ENCODE peak calls at places on chromosomes 4 and X, in five cellular contexts. One of them, this sample, is unnamed.

GRCh38 chr4:31094474-31094873 is 374.3 kb downstream of the PCDH7 start:
- DNase-seq in lower lobe of right lung: no peak
- DNase-seq in astrocyte: no peak
- DNase-seq in tibial artery: no peak
- DNase-seq in stomach: no peak
- DNase-seq in this sample: no peak

GRCh38 chr4:121690001-121690400 is 6.8 kb downstream of the ANXA5 start:
- DNase-seq in lower lobe of right lung: no peak
- DNase-seq in astrocyte: peak; percentile 83
- DNase-seq in tibial artery: no peak
- DNase-seq in stomach: no peak
- DNase-seq in this sample: no peak

GRCh38 chrX:153817291-153817690 is 13.1 kb downstream of the PDZD4 start:
- DNase-seq in lower lobe of right lung: no peak
- DNase-seq in astrocyte: no peak
- DNase-seq in tibial artery: no peak
- DNase-seq in stomach: no peak
- DNase-seq in this sample: no peak

GRCh38 chr4:135244605-135245146 is 1043.1 kb upstream of the PABPC4L start:
- DNase-seq in lower lobe of right lung: no peak
- DNase-seq in astrocyte: peak; percentile 14
- DNase-seq in tibial artery: no peak
- DNase-seq in stomach: no peak
- DNase-seq in this sample: no peak

GRCh38 chr4:13970349-13970748 is 342.8 kb upstream of the BOD1L1 start:
- DNase-seq in lower lobe of right lung: no peak
- DNase-seq in astrocyte: peak; percentile 71
- DNase-seq in tibial artery: no peak
- DNase-seq in stomach: no peak
- DNase-seq in this sample: no peak

GRCh38 chr4:99047710-99048109 is 40.9 kb downstream of the ADH5 start:
- DNase-seq in lower lobe of right lung: no peak
- DNase-seq in astrocyte: no peak
- DNase-seq in tibial artery: no peak
- DNase-seq in stomach: no peak
- DNase-seq in this sample: no peak

GRCh38 chr4:152999376-153000067 is 63.4 kb downstream of the FHDC1 start:
- DNase-seq in lower lobe of right lung: no peak
- DNase-seq in astrocyte: no peak
- DNase-seq in tibial artery: no peak
- DNase-seq in stomach: no peak
- DNase-seq in this sample: no peak

GRCh38 chr4:83780334-83780733 is 244.4 kb downstream of the GPAT3 start:
- DNase-seq in lower lobe of right lung: no peak
- DNase-seq in astrocyte: no peak
- DNase-seq in tibial artery: no peak
- DNase-seq in stomach: no peak
- DNase-seq in this sample: no peak

GRCh38 chr4:130080872-130081451 is 985.0 kb downstream of the C4orf33 start:
- DNase-seq in lower lobe of right lung: no peak
- DNase-seq in astrocyte: no peak
- DNase-seq in tibial artery: no peak
- DNase-seq in stomach: no peak
- DNase-seq in this sample: no peak

GRCh38 chr4:26916195-26916594 is 55.6 kb downstream of the STIM2 start:
- DNase-seq in lower lobe of right lung: no peak
- DNase-seq in astrocyte: no peak
- DNase-seq in tibial artery: no peak
- DNase-seq in stomach: no peak
- DNase-seq in this sample: no peak

GRCh38 chr4:71186566-71187398 is 152.0 kb upstream of the SLC4A4 start:
- DNase-seq in lower lobe of right lung: peak; percentile 72
- DNase-seq in astrocyte: peak; percentile 47
- DNase-seq in tibial artery: peak; percentile 30
- DNase-seq in stomach: peak; percentile 71
- DNase-seq in this sample: no peak

GRCh38 chrX:2875798-2876399 is 47.2 kb downstream of the GYG2 start:
- DNase-seq in lower lobe of right lung: no peak
- DNase-seq in astrocyte: no peak
- DNase-seq in tibial artery: no peak
- DNase-seq in stomach: no peak
- DNase-seq in this sample: no peak

GRCh38 chrX:19629541-19629940 is 114.2 kb upstream of the MAP3K15 start:
- DNase-seq in lower lobe of right lung: no peak
- DNase-seq in astrocyte: no peak
- DNase-seq in tibial artery: no peak
- DNase-seq in stomach: no peak
- DNase-seq in this sample: no peak

GRCh38 chrX:86930419-86930818 is 587.2 kb upstream of the KLHL4 start:
- DNase-seq in lower lobe of right lung: no peak
- DNase-seq in astrocyte: no peak
- DNase-seq in tibial artery: no peak
- DNase-seq in stomach: no peak
- DNase-seq in this sample: no peak

GRCh38 chr4:185396724-185397402 is at the start of gene ANKRD37:
- DNase-seq in lower lobe of right lung: peak; percentile 77
- DNase-seq in astrocyte: peak; percentile 38
- DNase-seq in tibial artery: peak; percentile 51
- DNase-seq in stomach: peak; percentile 69
- DNase-seq in this sample: no peak

DNA sequence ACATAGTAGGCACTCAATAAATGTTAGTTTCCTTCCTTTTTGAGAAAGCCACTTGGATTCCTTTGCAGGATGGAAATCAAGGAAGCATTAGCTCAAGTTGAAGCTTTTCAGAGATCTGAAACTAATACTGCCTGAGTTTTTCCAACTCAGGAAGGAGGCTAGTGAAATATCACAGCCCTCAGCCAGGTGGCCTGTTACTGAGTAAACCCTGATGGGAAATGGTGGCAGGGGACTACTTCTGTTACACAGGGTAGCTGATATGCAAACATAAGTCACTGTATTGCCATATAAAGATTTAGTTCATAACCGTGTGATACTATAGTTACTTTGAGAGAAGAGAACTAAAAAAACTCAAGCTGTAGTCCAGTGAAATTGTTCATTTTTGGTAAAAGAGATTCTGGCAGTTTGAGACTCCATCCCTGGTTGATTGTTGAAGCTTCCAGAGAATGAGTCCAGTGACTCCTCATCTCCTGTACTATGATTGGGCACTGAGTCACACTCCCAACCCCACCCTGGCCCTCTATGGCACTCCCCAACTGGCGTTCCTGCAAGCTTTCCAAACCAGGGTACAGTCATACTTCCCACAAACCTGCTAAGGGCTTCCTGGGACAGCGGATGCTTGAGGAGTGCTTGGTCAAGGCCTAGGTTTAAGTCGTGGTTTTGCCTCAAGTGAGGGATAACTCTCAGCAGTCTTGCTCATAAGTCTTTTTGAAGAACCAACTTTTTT is 81.8 kb downstream of the MID1IP1 start:
- DNase-seq in lower lobe of right lung: no peak
- DNase-seq in astrocyte: peak; percentile 94
- DNase-seq in tibial artery: no peak
- DNase-seq in stomach: peak; percentile 36
- DNase-seq in this sample: peak; percentile 76
- TF ChIP-seq CTCF in lower lobe of right lung: no peak
- TF ChIP-seq CTCF in astrocyte: no peak
- TF ChIP-seq CTCF in tibial artery: no peak
- TF ChIP-seq CTCF in stomach: no peak
- TF ChIP-seq CTCF in this sample: no peak

DNA sequence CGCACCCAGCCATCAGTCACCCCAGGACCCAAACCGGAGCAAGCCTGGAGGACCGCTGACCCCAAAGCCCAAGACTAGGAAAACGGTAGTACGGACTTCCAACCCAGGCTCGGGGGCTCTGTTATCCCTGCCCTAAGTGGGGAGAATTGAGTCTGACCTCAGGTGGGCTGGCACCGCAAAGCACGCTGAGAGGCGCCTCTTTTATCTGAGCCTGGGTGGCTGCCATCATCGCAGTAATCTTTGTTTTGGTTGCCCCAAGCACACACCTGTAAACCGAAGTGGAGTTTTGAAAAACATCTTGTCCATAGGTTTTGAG is 894 bp upstream of the SH3RF1 start:
- DNase-seq in lower lobe of right lung: no peak
- DNase-seq in astrocyte: no peak
- DNase-seq in tibial artery: no peak
- DNase-seq in stomach: no peak
- DNase-seq in this sample: no peak
- H3K4me3 ChIP-seq in lower lobe of right lung: peak overlapping the region; percentile 81
- H3K4me3 ChIP-seq in astrocyte: peak overlapping the region; percentile 95
- H3K4me3 ChIP-seq in tibial artery: peak overlapping the region; percentile 70
- H3K4me3 ChIP-seq in stomach: peak overlapping the region; percentile 87
- H3K4me3 ChIP-seq in this sample: peak overlapping the region; percentile 55

DNA sequence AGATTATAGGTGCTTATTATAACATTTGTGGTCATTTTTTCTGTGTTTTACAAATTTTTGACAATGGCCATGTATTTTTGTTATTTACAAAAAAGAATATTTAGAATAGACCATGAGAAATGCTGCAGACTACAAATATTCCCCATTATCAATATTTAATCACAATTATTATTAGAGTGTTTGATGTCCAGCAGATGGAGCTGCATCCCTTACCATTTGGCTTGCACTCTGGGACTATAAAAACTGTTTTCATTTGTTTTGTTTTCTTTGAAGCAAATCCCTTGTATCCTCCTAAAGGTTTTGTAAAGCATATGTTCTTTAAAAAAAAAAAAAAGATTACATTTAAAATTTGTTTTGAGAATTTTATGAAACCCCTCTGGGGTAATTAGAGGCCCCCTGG is 85.6 kb upstream of the CXorf66 start:
- DNase-seq in lower lobe of right lung: no peak
- DNase-seq in astrocyte: no peak
- DNase-seq in tibial artery: no peak
- DNase-seq in stomach: no peak
- DNase-seq in this sample: no peak
- TF ChIP-seq CTCF in lower lobe of right lung: no peak
- TF ChIP-seq CTCF in astrocyte: peak; percentile 45
- TF ChIP-seq CTCF in tibial artery: no peak
- TF ChIP-seq CTCF in stomach: no peak
- TF ChIP-seq CTCF in this sample: peak; percentile 46

DNA sequence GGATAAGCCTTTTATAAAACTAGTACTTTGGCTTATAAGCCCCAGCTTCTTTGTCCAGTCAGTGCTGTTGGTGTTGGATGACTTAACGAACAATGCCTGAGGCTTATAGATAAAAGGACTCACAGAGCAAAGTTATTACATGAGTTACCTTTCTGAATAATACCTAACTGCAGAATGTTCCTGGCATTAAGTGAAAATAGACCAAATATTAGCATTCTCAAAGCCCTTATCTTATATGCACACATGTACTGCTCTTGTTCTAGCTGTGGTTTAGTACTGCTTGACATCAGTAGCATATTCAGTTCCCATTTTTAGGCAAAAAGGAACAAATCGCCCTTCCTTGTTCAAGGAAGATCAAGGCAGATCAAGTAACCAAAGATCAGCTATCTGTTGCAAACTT is 131.6 kb downstream of the ZNF330 start:
- DNase-seq in lower lobe of right lung: no peak
- DNase-seq in astrocyte: no peak
- DNase-seq in tibial artery: no peak
- DNase-seq in stomach: no peak
- DNase-seq in this sample: no peak
- H3K4me3 ChIP-seq in lower lobe of right lung: no peak overlapping the region
- H3K4me3 ChIP-seq in astrocyte: no peak overlapping the region
- H3K4me3 ChIP-seq in tibial artery: no peak overlapping the region
- H3K4me3 ChIP-seq in stomach: no peak overlapping the region
- H3K4me3 ChIP-seq in this sample: no peak overlapping the region

GRCh38 chr4:21012851-21013331 is 312.6 kb downstream of the PACRGL start:
- DNase-seq in lower lobe of right lung: no peak
- DNase-seq in astrocyte: peak; percentile 46
- DNase-seq in tibial artery: no peak
- DNase-seq in stomach: no peak
- DNase-seq in this sample: no peak
- TF ChIP-seq CTCF in lower lobe of right lung: no peak
- TF ChIP-seq CTCF in astrocyte: no peak
- TF ChIP-seq CTCF in tibial artery: no peak
- TF ChIP-seq CTCF in stomach: no peak
- TF ChIP-seq CTCF in this sample: no peak